ENCODE peak calls at places on chromosomes 13 and 19, in nine cellular contexts. One of them, this sample, is unnamed.

GRCh38 chr19:19214892-19215291 is 3.1 kb downstream of the NCAN start:
- DNase-seq in PC-3: peak; percentile 42
- DNase-seq in IMR-90: peak; percentile 39
- DNase-seq in uterus: no peak
- DNase-seq in PC-9: no peak
- DNase-seq in neural progenitor cell: peak; percentile 87
- DNase-seq in heart left ventricle: no peak
- DNase-seq in WERI-Rb-1: no peak
- DNase-seq in HepG2: peak; percentile 30
- DNase-seq in this sample: no peak

GRCh38 chr13:36549771-36550170 is 117.5 kb downstream of the CCNA1 start:
- DNase-seq in PC-9: no peak
- DNase-seq in heart left ventricle: no peak
- DNase-seq in WERI-Rb-1: peak; percentile 33
- DNase-seq in IMR-90: no peak
- DNase-seq in HepG2: no peak
- DNase-seq in uterus: no peak
- DNase-seq in neural progenitor cell: peak; percentile 58
- DNase-seq in PC-3: no peak
- DNase-seq in this sample: no peak

GRCh38 chr13:50531917-50532899 is 311.3 kb downstream of the DLEU7 start:
- DNase-seq in neural progenitor cell: no peak
- DNase-seq in PC-3: peak; percentile 55
- DNase-seq in IMR-90: peak; percentile 62
- DNase-seq in HepG2: no peak
- DNase-seq in PC-9: no peak
- DNase-seq in uterus: no peak
- DNase-seq in WERI-Rb-1: no peak
- DNase-seq in heart left ventricle: no peak
- DNase-seq in this sample: no peak

GRCh38 chr13:111899714-111900389 is 167.1 kb upstream of the SOX1 start:
- DNase-seq in uterus: no peak
- DNase-seq in WERI-Rb-1: no peak
- DNase-seq in neural progenitor cell: no peak
- DNase-seq in PC-3: no peak
- DNase-seq in IMR-90: no peak
- DNase-seq in heart left ventricle: no peak
- DNase-seq in HepG2: no peak
- DNase-seq in PC-9: no peak
- DNase-seq in this sample: no peak

GRCh38 chr13:23618341-23618740 is 48.1 kb downstream of the TNFRSF19 start:
- DNase-seq in neural progenitor cell: no peak
- DNase-seq in PC-9: no peak
- DNase-seq in PC-3: peak; percentile 58
- DNase-seq in uterus: no peak
- DNase-seq in IMR-90: peak; percentile 98
- DNase-seq in heart left ventricle: no peak
- DNase-seq in HepG2: no peak
- DNase-seq in WERI-Rb-1: no peak
- DNase-seq in this sample: no peak

GRCh38 chr19:49801966-49802661 is 11.0 kb downstream of the FUZ start:
- DNase-seq in WERI-Rb-1: peak; percentile 92
- DNase-seq in PC-3: no peak
- DNase-seq in heart left ventricle: peak; percentile 94
- DNase-seq in uterus: peak; percentile 96
- DNase-seq in PC-9: no peak
- DNase-seq in HepG2: no peak
- DNase-seq in neural progenitor cell: peak; percentile 84
- DNase-seq in IMR-90: peak; percentile 86
- DNase-seq in this sample: no peak

GRCh38 chr13:50617134-50617721 is 226.3 kb downstream of the DLEU7 start:
- DNase-seq in HepG2: no peak
- DNase-seq in neural progenitor cell: no peak
- DNase-seq in PC-9: peak; percentile 73
- DNase-seq in heart left ventricle: no peak
- DNase-seq in WERI-Rb-1: no peak
- DNase-seq in PC-3: peak; percentile 87
- DNase-seq in IMR-90: peak; percentile 41
- DNase-seq in uterus: peak; percentile 41
- DNase-seq in this sample: no peak

GRCh38 chr13:94825507-94825906 is 113.2 kb upstream of the SOX21 start:
- DNase-seq in uterus: peak; percentile 41
- DNase-seq in neural progenitor cell: peak; percentile 92
- DNase-seq in PC-3: no peak
- DNase-seq in WERI-Rb-1: no peak
- DNase-seq in PC-9: no peak
- DNase-seq in heart left ventricle: peak; percentile 63
- DNase-seq in IMR-90: no peak
- DNase-seq in HepG2: no peak
- DNase-seq in this sample: no peak

GRCh38 chr13:30395192-30396158 is 26.8 kb upstream of the UBE2L5 start:
- DNase-seq in uterus: peak; percentile 97
- DNase-seq in PC-9: peak; percentile 89
- DNase-seq in HepG2: peak; percentile 97
- DNase-seq in PC-3: peak; percentile 79
- DNase-seq in neural progenitor cell: peak; percentile 40
- DNase-seq in IMR-90: peak; percentile 93
- DNase-seq in WERI-Rb-1: peak; percentile 69
- DNase-seq in heart left ventricle: peak; percentile 86
- DNase-seq in this sample: peak; percentile 56

GRCh38 chr13:74074723-74075122 is 59.5 kb downstream of the KLF12 start:
- DNase-seq in WERI-Rb-1: no peak
- DNase-seq in PC-9: no peak
- DNase-seq in PC-3: peak; percentile 34
- DNase-seq in neural progenitor cell: no peak
- DNase-seq in heart left ventricle: no peak
- DNase-seq in HepG2: no peak
- DNase-seq in IMR-90: peak; percentile 46
- DNase-seq in uterus: no peak
- DNase-seq in this sample: no peak

GRCh38 chr13:61950828-61951227 is 535.2 kb upstream of the PCDH20 start:
- DNase-seq in IMR-90: no peak
- DNase-seq in uterus: no peak
- DNase-seq in WERI-Rb-1: no peak
- DNase-seq in neural progenitor cell: no peak
- DNase-seq in PC-3: no peak
- DNase-seq in heart left ventricle: no peak
- DNase-seq in HepG2: no peak
- DNase-seq in PC-9: no peak
- DNase-seq in this sample: no peak

GRCh38 chr13:36666482-36667264 is 7.1 kb upstream of the SERTM1 start:
- DNase-seq in PC-9: no peak
- DNase-seq in HepG2: no peak
- DNase-seq in neural progenitor cell: no peak
- DNase-seq in uterus: peak; percentile 83
- DNase-seq in heart left ventricle: no peak
- DNase-seq in PC-3: no peak
- DNase-seq in WERI-Rb-1: no peak
- DNase-seq in IMR-90: no peak
- DNase-seq in this sample: no peak

GRCh38 chr19:41323023-41323422 is 13.1 kb downstream of the CCDC97 start:
- DNase-seq in WERI-Rb-1: no peak
- DNase-seq in PC-3: no peak
- DNase-seq in HepG2: no peak
- DNase-seq in IMR-90: peak; percentile 92
- DNase-seq in PC-9: no peak
- DNase-seq in heart left ventricle: peak; percentile 80
- DNase-seq in neural progenitor cell: no peak
- DNase-seq in uterus: peak; percentile 62
- DNase-seq in this sample: no peak

GRCh38 chr13:45362939-45363338 is 22.0 kb upstream of the TPT1 start:
- DNase-seq in WERI-Rb-1: no peak
- DNase-seq in PC-3: no peak
- DNase-seq in neural progenitor cell: peak; percentile 24
- DNase-seq in uterus: no peak
- DNase-seq in heart left ventricle: no peak
- DNase-seq in PC-9: no peak
- DNase-seq in HepG2: peak; percentile 25
- DNase-seq in IMR-90: no peak
- DNase-seq in this sample: no peak

GRCh38 chr19:17861542-17862402 is 2.1 kb downstream of the RPL18A start:
- DNase-seq in WERI-Rb-1: no peak
- DNase-seq in IMR-90: no peak
- DNase-seq in PC-9: no peak
- DNase-seq in PC-3: no peak
- DNase-seq in heart left ventricle: no peak
- DNase-seq in HepG2: no peak
- DNase-seq in uterus: no peak
- DNase-seq in neural progenitor cell: no peak
- DNase-seq in this sample: no peak
- H3K4me3 ChIP-seq in WERI-Rb-1: no peak overlapping the region
- H3K4me3 ChIP-seq in IMR-90: no peak overlapping the region
- H3K4me3 ChIP-seq in PC-9: peak overlapping the region; percentile 87
- H3K4me3 ChIP-seq in PC-3: peak overlapping the region; percentile 87
- H3K4me3 ChIP-seq in heart left ventricle: peak overlapping the region; percentile 100
- H3K4me3 ChIP-seq in HepG2: peak overlapping the region; percentile 97
- H3K4me3 ChIP-seq in uterus: no peak overlapping the region
- H3K4me3 ChIP-seq in neural progenitor cell: peak overlapping the region; percentile 94
- H3K4me3 ChIP-seq in this sample: peak overlapping the region; percentile 98

DNA sequence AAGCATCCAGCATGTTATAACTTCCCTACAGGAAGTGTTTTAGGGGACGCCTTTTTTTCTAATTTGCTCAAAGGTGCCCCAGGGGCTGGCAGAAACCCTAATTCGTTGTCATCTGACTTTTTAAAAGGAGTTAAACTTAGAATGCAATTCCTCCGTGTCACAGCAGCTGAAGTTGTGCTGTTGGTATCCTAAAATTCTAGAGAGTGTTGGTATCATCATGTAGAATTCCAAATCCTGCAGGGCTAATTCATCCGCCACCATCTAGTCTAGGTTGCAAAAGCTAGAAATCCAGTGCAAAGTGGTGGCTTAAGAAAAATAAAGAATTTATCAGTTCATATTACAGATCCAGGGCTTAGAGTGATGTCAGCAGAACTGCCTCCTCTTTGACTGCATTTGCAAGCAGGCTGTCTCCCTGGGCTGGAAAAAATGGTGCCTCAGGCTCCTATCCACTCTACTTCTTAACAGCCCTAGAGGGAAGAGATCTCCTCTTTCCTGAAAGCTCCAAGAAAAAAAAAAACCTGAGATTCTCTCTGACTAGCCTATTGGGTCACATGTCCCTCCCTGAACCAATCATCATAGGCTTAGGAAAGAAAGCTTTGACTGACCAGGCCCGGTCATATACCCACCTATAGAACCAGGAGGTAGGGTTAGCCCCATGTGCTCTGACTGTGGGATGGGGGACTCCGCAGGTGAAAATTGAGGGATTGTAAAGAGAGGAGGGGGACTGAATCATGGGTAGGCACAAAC is 73.0 kb downstream of the MAP4K1 start:
- DNase-seq in PC-9: peak; percentile 73
- DNase-seq in HepG2: no peak
- DNase-seq in neural progenitor cell: peak; percentile 64
- DNase-seq in uterus: no peak
- DNase-seq in heart left ventricle: no peak
- DNase-seq in WERI-Rb-1: no peak
- DNase-seq in IMR-90: peak; percentile 5
- DNase-seq in PC-3: no peak
- DNase-seq in this sample: no peak
- TF ChIP-seq CTCF in PC-9: peak; percentile 18
- TF ChIP-seq CTCF in HepG2: no peak
- TF ChIP-seq CTCF in neural progenitor cell: peak; percentile 54
- TF ChIP-seq CTCF in uterus: peak; percentile 48
- TF ChIP-seq CTCF in heart left ventricle: peak; percentile 69
- TF ChIP-seq CTCF in WERI-Rb-1: no peak
- TF ChIP-seq CTCF in IMR-90: peak; percentile 63
- TF ChIP-seq CTCF in PC-3: peak; percentile 5
- TF ChIP-seq CTCF in this sample: no peak

DNA sequence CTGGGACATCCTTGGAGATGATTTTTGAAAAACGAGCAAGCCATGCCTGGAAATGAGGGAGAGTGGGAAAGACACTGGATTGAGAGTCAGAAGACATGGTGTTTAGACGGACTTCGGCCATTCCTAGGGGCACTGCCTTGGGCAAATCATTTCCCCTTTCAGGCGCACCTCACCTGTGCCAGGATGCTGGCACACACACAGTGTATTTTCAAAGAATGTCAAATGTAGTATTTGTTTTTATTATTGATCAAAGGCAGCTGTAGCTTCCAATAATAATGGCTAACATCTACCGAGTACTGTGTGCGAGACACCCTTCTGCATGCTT is 485.2 kb downstream of the UQCRFS1 start:
- DNase-seq in PC-9: no peak
- DNase-seq in heart left ventricle: no peak
- DNase-seq in IMR-90: no peak
- DNase-seq in WERI-Rb-1: no peak
- DNase-seq in neural progenitor cell: no peak
- DNase-seq in HepG2: no peak
- DNase-seq in uterus: no peak
- DNase-seq in PC-3: no peak
- DNase-seq in this sample: no peak
- H3K27me3 ChIP-seq in PC-9: peaks cover 45% of the 10 kb centered on the region
- H3K27me3 ChIP-seq in heart left ventricle: peaks cover 27% of the 10 kb centered on the region
- H3K27me3 ChIP-seq in IMR-90: peaks cover 3% of the 10 kb centered on the region
- H3K27me3 ChIP-seq in WERI-Rb-1: peaks cover 81% of the 10 kb centered on the region
- H3K27me3 ChIP-seq in neural progenitor cell: peaks cover 22% of the 10 kb centered on the region
- H3K27me3 ChIP-seq in HepG2: no peaks in the 10 kb centered on the region
- H3K27me3 ChIP-seq in uterus: peaks cover 5% of the 10 kb centered on the region
- H3K27me3 ChIP-seq in PC-3: no peaks in the 10 kb centered on the region
- H3K27me3 ChIP-seq in this sample: no peaks in the 10 kb centered on the region

DNA sequence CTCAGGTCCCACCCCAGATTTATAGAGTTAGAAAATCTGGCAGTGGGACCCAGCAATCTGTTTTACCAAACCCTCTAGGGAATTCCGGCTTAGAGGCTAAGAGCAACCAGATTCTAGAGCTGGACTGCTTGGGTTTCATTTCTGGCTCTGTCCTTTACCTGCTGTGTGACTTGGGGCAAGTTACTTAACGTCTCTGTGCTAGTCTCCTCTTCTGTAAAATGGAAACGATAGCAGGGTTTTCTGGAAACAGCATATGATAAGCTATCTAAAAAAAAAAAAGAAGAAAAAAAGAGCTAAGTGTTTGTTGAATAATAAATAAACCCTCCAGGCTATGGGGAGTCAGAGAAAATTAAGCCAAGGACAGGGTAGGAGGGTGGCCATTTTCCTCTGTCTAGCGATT is 11.6 kb upstream of the CACNG7 start:
- DNase-seq in neural progenitor cell: no peak
- DNase-seq in PC-9: no peak
- DNase-seq in PC-3: no peak
- DNase-seq in heart left ventricle: no peak
- DNase-seq in uterus: no peak
- DNase-seq in HepG2: no peak
- DNase-seq in WERI-Rb-1: no peak
- DNase-seq in IMR-90: no peak
- DNase-seq in this sample: no peak
- H3K4me3 ChIP-seq in neural progenitor cell: no peak overlapping the region
- H3K4me3 ChIP-seq in PC-9: no peak overlapping the region
- H3K4me3 ChIP-seq in PC-3: no peak overlapping the region
- H3K4me3 ChIP-seq in heart left ventricle: no peak overlapping the region
- H3K4me3 ChIP-seq in uterus: no peak overlapping the region
- H3K4me3 ChIP-seq in HepG2: no peak overlapping the region
- H3K4me3 ChIP-seq in WERI-Rb-1: no peak overlapping the region
- H3K4me3 ChIP-seq in IMR-90: no peak overlapping the region
- H3K4me3 ChIP-seq in this sample: no peak overlapping the region

GRCh38 chr19:5698635-5699422 is 8.7 kb downstream of the RPL36 start:
- DNase-seq in PC-3: no peak
- DNase-seq in IMR-90: no peak
- DNase-seq in neural progenitor cell: no peak
- DNase-seq in PC-9: no peak
- DNase-seq in uterus: no peak
- DNase-seq in WERI-Rb-1: no peak
- DNase-seq in HepG2: no peak
- DNase-seq in heart left ventricle: no peak
- DNase-seq in this sample: no peak
- TF ChIP-seq CTCF in PC-3: no peak
- TF ChIP-seq CTCF in IMR-90: no peak
- TF ChIP-seq CTCF in neural progenitor cell: no peak
- TF ChIP-seq CTCF in PC-9: no peak
- TF ChIP-seq CTCF in uterus: no peak
- TF ChIP-seq CTCF in WERI-Rb-1: no peak
- TF ChIP-seq CTCF in HepG2: no peak
- TF ChIP-seq CTCF in heart left ventricle: no peak
- TF ChIP-seq CTCF in this sample: no peak

This sample was measured in GM06990.